ENCODE peak calls at places on chromosomes 12 and 14, in six cellular contexts. F is Panc1; R is lower lobe of right lung; C is tibial artery; X is mesenchymal stem cell; N is CD8-positive, alpha-beta T cell. M is an unnamed sample.

GRCh38 chr12:45517360-45517759 is 212.1 kb upstream of the ARID2 start:
- DNase-seq in F (no peak), R (no peak), C (no peak), X (no peak), N (no peak), M (no peak)

GRCh38 chr12:101045486-101046474 is 164.3 kb downstream of the SLC5A8 start:
- DNase-seq in F (no peak), R (no peak), C (no peak), X (no peak), N (no peak), M (no peak)

GRCh38 chr12:3207858-3208257 is 130.7 kb downstream of the TSPAN9 start:
- DNase-seq in F (no peak), R (no peak), C (no peak), X (no peak), N (no peak), M (no peak)

GRCh38 chr14:45610303-45610702 is 357.3 kb upstream of the MIS18BP1 start:
- DNase-seq in F (no peak), R (no peak), C (no peak), X (peak; percentile 52), N (no peak), M (peak; percentile 0)

GRCh38 chr12:104133861-104134260 is 4.1 kb downstream of the NFYB start:
- DNase-seq in F (no peak), R (no peak), C (no peak), X (no peak), N (no peak), M (peak; percentile 28)

GRCh38 chr14:105918496-105919262 is 392.3 kb downstream of the TMEM121 start:
- DNase-seq in F (no peak), R (peak; percentile 35), C (peak; percentile 16), X (no peak), N (no peak), M (no peak)

GRCh38 chr14:61524211-61524806 is 171.0 kb upstream of the HIF1A start:
- DNase-seq in F (no peak), R (no peak), C (no peak), X (peak; percentile 88), N (no peak), M (peak; percentile 53)

GRCh38 chr14:51424569-51425251 is 184.7 kb downstream of the TMX1 start:
- DNase-seq in F (no peak), R (no peak), C (no peak), X (peak; percentile 76), N (no peak), M (peak; percentile 55)

GRCh38 chr14:80211143-80212024 is at the start of gene DIO2:
- DNase-seq in F (no peak), R (no peak), C (peak; percentile 60), X (no peak), N (no peak), M (peak; percentile 64)

GRCh38 chr12:108305520-108305919 is 33.6 kb downstream of the CMKLR1 start:
- DNase-seq in F (no peak), R (peak; percentile 83), C (peak; percentile 96), X (peak; percentile 33), N (no peak), M (peak; percentile 97)

GRCh38 chr14:58824106-58824505 is 186.3 kb downstream of the DACT1 start:
- DNase-seq in F (no peak), R (no peak), C (no peak), X (peak; percentile 61), N (no peak), M (no peak)

GRCh38 chr12:131636266-131636665 is 74.6 kb upstream of the SFSWAP start:
- DNase-seq in F (no peak), R (no peak), C (no peak), X (no peak), N (no peak), M (no peak)

GRCh38 chr12:106773945-106774807 is at the start of gene RIC8B:
- DNase-seq in F (peak; percentile 95), R (peak; percentile 94), C (peak; percentile 97), X (peak; percentile 100), N (peak; percentile 63), M (peak; percentile 99)

GRCh38 chr12:80195143-80195726 is 95.9 kb downstream of the OTOGL start:
- DNase-seq in F (peak; percentile 20), R (no peak), C (no peak), X (peak; percentile 67), N (no peak), M (peak; percentile 83)

GRCh38 chr12:123744836-123745235 is 17.3 kb upstream of the DNAH10 start:
- DNase-seq in F (no peak), R (no peak), C (no peak), X (no peak), N (no peak), M (no peak)

GRCh38 chr12:123747309-123747708 is 14.8 kb upstream of the DNAH10 start:
- DNase-seq in F (no peak), R (no peak), C (no peak), X (no peak), N (no peak), M (no peak)

GRCh38 chr12:123741937-123742572 is 20.0 kb upstream of the DNAH10 start:
- DNase-seq in F (no peak), R (no peak), C (no peak), X (no peak), N (peak; percentile 36), M (no peak)

GRCh38 chr12:123748171-123748570 is 13.9 kb upstream of the DNAH10 start:
- DNase-seq in F (no peak), R (no peak), C (no peak), X (no peak), N (no peak), M (no peak)

DNA sequence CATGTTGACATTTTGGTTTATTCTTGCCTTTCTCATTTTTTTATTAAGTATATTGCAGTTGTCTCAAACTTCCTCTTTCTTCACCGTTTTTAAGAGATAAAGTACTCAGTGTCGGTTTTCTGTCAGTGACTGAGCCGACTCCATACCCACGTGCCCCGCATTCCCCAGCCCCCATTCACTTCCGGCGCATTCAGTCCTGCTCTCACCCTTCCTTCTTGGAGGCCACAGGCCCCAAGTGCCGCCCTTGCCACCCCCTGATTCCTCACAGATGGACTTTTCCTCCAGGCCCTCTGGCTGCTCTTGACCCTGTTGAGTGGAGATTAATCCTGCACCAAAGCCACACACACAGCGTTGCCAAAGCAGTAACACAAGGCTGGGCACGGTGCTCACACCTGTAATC is 19.1 kb upstream of the DNAH10 start:
- DNase-seq in F (no peak), R (no peak), C (no peak), X (no peak), N (no peak), M (no peak)
- H3K36me3 ChIP-seq in F (peaks cover 3% of the 10 kb centered on the region), R (peaks cover 85% of the 10 kb centered on the region), C (peaks cover 53% of the 10 kb centered on the region), X (peaks cover 35% of the 10 kb centered on the region), N (peaks cover 23% of the 10 kb centered on the region), M (peaks cover 77% of the 10 kb centered on the region)

GRCh38 chr12:51381226-51382079 is 9.8 kb downstream of the GALNT6 start:
- DNase-seq in F (no peak), R (no peak), C (no peak), X (no peak), N (no peak), M (peak; percentile 33)

GRCh38 chr12:51379571-51379970 is 11.6 kb downstream of the GALNT6 start:
- DNase-seq in F (no peak), R (no peak), C (no peak), X (no peak), N (no peak), M (no peak)

GRCh38 chr12:51382173-51382572 is 9.0 kb downstream of the GALNT6 start:
- DNase-seq in F (no peak), R (no peak), C (no peak), X (no peak), N (no peak), M (no peak)

GRCh38 chr12:51386361-51386760 is 4.8 kb downstream of the GALNT6 start:
- DNase-seq in F (no peak), R (no peak), C (no peak), X (no peak), N (no peak), M (no peak)

DNA sequence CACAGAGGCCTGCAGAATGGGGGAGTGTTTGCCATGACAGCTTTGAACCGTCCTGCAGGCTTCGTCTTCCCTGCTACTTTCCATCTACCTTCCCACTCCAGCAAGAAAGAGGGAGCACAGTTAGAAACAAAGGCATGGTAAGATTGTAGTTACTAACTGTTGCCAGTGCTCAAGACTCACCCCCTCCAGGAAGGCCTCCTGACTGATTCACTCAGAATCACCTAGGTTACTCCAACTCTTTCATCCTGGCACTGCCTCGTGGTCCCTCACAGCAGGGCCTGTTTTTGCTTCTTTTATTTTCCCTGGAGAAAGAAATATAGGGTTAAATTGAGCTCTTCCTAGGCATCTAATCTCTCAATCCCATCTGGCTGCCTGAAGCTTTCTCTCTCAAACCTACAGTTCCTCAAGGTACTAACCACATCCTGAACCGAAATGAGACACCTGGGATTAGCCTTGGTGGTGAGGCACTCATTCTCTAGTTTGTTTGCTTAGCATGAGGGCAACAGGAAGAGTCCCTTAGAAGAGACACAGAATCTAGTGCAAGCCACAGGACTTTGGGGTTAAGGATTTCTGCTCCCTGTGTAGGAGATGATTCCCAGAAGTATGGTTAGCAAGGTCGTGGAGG is 7.8 kb downstream of the GALNT6 start:
- DNase-seq in F (no peak), R (no peak), C (no peak), X (no peak), N (no peak), M (no peak)
- H3K9me3 ChIP-seq in F (no peaks in the 10 kb centered on the region), R (no peaks in the 10 kb centered on the region), C (no peaks in the 10 kb centered on the region), X (no peaks in the 10 kb centered on the region), N (no peaks in the 10 kb centered on the region), M (no peaks in the 10 kb centered on the region)

DNA sequence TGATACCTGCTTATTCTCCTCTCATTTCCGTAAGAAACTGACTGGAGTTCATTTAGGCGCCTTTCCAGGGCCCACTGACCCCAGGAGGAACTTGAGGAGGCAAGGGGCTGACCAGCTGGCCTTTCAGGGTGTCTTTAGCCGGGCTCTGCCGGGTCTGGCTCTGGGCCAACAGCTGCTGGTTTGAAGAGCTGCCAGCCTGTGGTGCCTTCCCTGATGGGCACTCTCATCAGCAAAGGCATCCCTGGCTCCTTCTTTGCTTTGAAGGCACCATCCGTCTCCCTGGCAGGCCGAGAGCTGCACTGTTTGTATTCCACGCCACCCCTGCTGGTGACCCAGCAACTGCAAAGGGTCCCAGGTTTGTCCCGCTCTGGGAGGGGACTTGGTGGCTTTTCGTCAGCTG is 42.0 kb downstream of the IQSEC3 start:
- DNase-seq in F (no peak), R (no peak), C (no peak), X (no peak), N (no peak), M (no peak)
- H3K4me1 ChIP-seq in F (no peaks in the 10 kb centered on the region), R (peaks cover 5% of the 10 kb centered on the region), C (no peaks in the 10 kb centered on the region), X (peaks cover 6% of the 10 kb centered on the region), N (peaks cover 16% of the 10 kb centered on the region), M (peaks cover 14% of the 10 kb centered on the region)

GRCh38 chr14:89384636-89385035 is 32.4 kb downstream of the FOXN3 start:
- DNase-seq in F (no peak), R (no peak), C (no peak), X (no peak), N (no peak), M (no peak)
- H3K36me3 ChIP-seq in F (no peaks in the 10 kb centered on the region), R (no peaks in the 10 kb centered on the region), C (no peaks in the 10 kb centered on the region), X (peaks cover 16% of the 10 kb centered on the region), N (no peaks in the 10 kb centered on the region), M (peaks cover 7% of the 10 kb centered on the region)

M was measured in adipocyte.